ENCODE peak calls at places on chromosomes 2 and 18, in ten cellular contexts. O is IMR-90, U is stomach, V is lung, I is SK-N-SH, A is upper lobe of right lung, L is brain microvascular endothelial cell, E is uterus, Q is cardiac muscle cell, X is GM23338. R is an unnamed sample.

GRCh38 chr18:673769-674168 is 16.3 kb downstream of the TYMS start:
- DNase-seq in O (no peak), U (no peak), V (no peak), I (no peak), A (no peak), L (no peak), E (no peak), Q (no peak), X (no peak), R (no peak)

GRCh38 chr2:160214461-160215055 is 14.5 kb upstream of the ITGB6 start:
- DNase-seq in O (peak; percentile 90), U (no peak), V (peak; percentile 88), I (no peak), A (peak; percentile 64), L (peak; percentile 91), E (no peak), Q (no peak), X (no peak), R (no peak)

GRCh38 chr18:63697261-63697660 is 5.5 kb upstream of the SERPINB11 start:
- DNase-seq in O (peak; percentile 3), U (no peak), V (no peak), I (no peak), A (no peak), L (no peak), E (no peak), Q (no peak), X (no peak), R (no peak)

GRCh38 chr2:50943781-50944180 is 88.2 kb downstream of the NRXN1 start:
- DNase-seq in O (no peak), U (no peak), V (no peak), I (no peak), A (no peak), L (no peak), E (no peak), Q (no peak), X (no peak), R (no peak)

GRCh38 chr2:42072349-42073118 is 24.7 kb downstream of the PKDCC start:
- DNase-seq in O (peak; percentile 48), U (peak; percentile 44), V (no peak), I (peak; percentile 80), A (no peak), L (no peak), E (no peak), Q (peak; percentile 53), X (peak; percentile 43), R (peak; percentile 69)

GRCh38 chr2:203582468-203582867 is 47.4 kb upstream of the RAPH1 start:
- DNase-seq in O (peak; percentile 75), U (no peak), V (no peak), I (no peak), A (no peak), L (no peak), E (no peak), Q (no peak), X (no peak), R (no peak)

GRCh38 chr18:58310517-58310916 is 266.5 kb downstream of the NEDD4L start:
- DNase-seq in O (no peak), U (peak; percentile 78), V (peak; percentile 90), I (no peak), A (peak; percentile 91), L (no peak), E (no peak), Q (no peak), X (peak; percentile 14), R (no peak)

GRCh38 chr2:236823230-236823629 is 253.6 kb downstream of the ACKR3 start:
- DNase-seq in O (no peak), U (peak; percentile 17), V (no peak), I (no peak), A (no peak), L (no peak), E (no peak), Q (no peak), X (no peak), R (no peak)

GRCh38 chr2:40957508-40957907 is 505.6 kb upstream of the SLC8A1 start:
- DNase-seq in O (peak; percentile 6), U (no peak), V (no peak), I (no peak), A (no peak), L (peak; percentile 29), E (no peak), Q (no peak), X (no peak), R (no peak)

GRCh38 chr2:6914829-6915228 is 2.4 kb upstream of the RNF144A start:
- DNase-seq in O (peak; percentile 2), U (no peak), V (no peak), I (no peak), A (no peak), L (no peak), E (no peak), Q (no peak), X (no peak), R (no peak)

GRCh38 chr2:160516547-160517365 is 23.1 kb upstream of the RBMS1 start:
- DNase-seq in O (peak; percentile 38), U (no peak), V (no peak), I (no peak), A (no peak), L (no peak), E (no peak), Q (no peak), X (no peak), R (peak; percentile 50)

GRCh38 chr2:112626604-112627059 is 19.1 kb upstream of the SLC20A1 start:
- DNase-seq in O (peak; percentile 68), U (peak; percentile 64), V (peak; percentile 54), I (peak; percentile 79), A (peak; percentile 79), L (no peak), E (peak; percentile 36), Q (peak; percentile 62), X (peak; percentile 72), R (peak; percentile 57)

GRCh38 chr18:13099113-13099512 is 108.0 kb downstream of the CEP192 start:
- DNase-seq in O (no peak), U (no peak), V (no peak), I (no peak), A (no peak), L (no peak), E (no peak), Q (no peak), X (no peak), R (no peak)

DNA sequence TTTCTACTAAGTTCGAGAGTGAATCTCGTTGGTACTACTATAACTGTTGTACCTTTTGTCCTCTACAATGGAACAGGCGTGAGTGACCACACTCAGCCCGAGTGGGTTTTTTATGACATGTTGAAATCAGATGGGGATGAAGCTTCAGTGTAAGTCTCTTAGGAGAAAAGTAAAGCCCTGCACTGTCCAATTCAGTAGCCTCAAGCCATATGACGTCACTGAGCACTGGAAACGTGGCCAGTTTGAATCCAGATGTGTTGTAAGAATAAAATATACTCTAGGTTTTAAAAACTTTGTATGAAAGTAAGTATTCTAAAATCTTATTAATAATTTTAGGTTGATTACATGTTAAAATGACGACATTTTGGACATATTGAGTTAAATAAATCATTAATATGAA is 101.7 kb upstream of the SP3 start:
- DNase-seq in O (no peak), U (no peak), V (no peak), I (no peak), A (no peak), L (no peak), E (no peak), Q (no peak), X (no peak), R (no peak)
- H3K4me3 ChIP-seq in O (no peak overlapping the region), U (no peak overlapping the region), V (no peak overlapping the region), I (no peak overlapping the region), A (no peak overlapping the region), L (no peak overlapping the region), E (no peak overlapping the region), Q (no peak overlapping the region), X (no peak overlapping the region), R (no peak overlapping the region)

DNA sequence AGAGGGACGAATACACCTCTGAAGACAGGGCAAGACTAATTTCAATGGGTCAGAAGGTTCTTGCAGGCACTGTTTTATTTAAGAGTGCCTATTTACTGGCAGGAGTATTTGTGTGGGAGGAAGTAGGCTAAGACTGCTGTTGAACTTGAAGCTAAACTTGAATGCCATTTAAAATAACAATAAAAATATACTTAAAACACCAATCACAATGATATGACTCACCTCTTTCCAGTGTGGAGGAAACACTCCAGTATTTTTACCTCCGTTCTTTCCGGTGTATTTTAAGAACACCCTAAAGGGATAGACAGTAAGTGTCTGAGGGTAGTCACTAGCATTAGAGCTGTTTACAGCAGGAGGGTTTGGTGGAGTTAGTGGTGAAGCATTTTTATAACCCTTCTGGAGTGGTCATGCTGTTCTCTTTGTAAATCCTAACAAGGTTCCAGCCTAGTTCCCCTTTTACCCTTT is 9.6 kb upstream of the HOXD1 start:
- DNase-seq in O (no peak), U (no peak), V (no peak), I (no peak), A (no peak), L (no peak), E (no peak), Q (no peak), X (no peak), R (no peak)
- H3K27me3 ChIP-seq in O (peaks cover 66% of the 10 kb centered on the region), U (peaks cover 100% of the 10 kb centered on the region), V (peaks cover 23% of the 10 kb centered on the region), I (no peaks in the 10 kb centered on the region), A (peaks cover 80% of the 10 kb centered on the region), L (peaks cover 60% of the 10 kb centered on the region), E (no peaks in the 10 kb centered on the region), Q (peaks cover 100% of the 10 kb centered on the region), X (peaks cover 100% of the 10 kb centered on the region), R (peaks cover 75% of the 10 kb centered on the region)

GRCh38 chr2:54568876-54569298 is 112.8 kb downstream of the SPTBN1 start:
- DNase-seq in O (no peak), U (peak; percentile 73), V (no peak), I (no peak), A (no peak), L (no peak), E (no peak), Q (peak; percentile 77), X (no peak), R (no peak)

GRCh38 chr2:54570925-54571694 is 115.0 kb downstream of the SPTBN1 start:
- DNase-seq in O (peak; percentile 97), U (peak; percentile 64), V (peak; percentile 62), I (peak; percentile 38), A (peak; percentile 72), L (peak; percentile 97), E (peak; percentile 64), Q (peak; percentile 61), X (no peak), R (peak; percentile 45)

GRCh38 chr2:54572262-54572635 is 116.1 kb downstream of the SPTBN1 start:
- DNase-seq in O (peak; percentile 94), U (no peak), V (no peak), I (no peak), A (no peak), L (peak; percentile 90), E (no peak), Q (no peak), X (no peak), R (no peak)

GRCh38 chr2:54569745-54570296 is 113.7 kb downstream of the SPTBN1 start:
- DNase-seq in O (no peak), U (peak; percentile 60), V (no peak), I (no peak), A (no peak), L (no peak), E (no peak), Q (no peak), X (no peak), R (no peak)

GRCh38 chr2:54570321-54570881 is 114.3 kb downstream of the SPTBN1 start:
- DNase-seq in O (no peak), U (no peak), V (no peak), I (no peak), A (no peak), L (no peak), E (no peak), Q (no peak), X (no peak), R (no peak)
- TF ChIP-seq CTCF in O (no peak), U (no peak), V (no peak), I (no peak), A (no peak), L (no peak), E (no peak), Q (no peak), X (no peak), R (no peak)

GRCh38 chr2:27977623-27978312 is 87.2 kb downstream of the BABAM2 start:
- DNase-seq in O (peak; percentile 96), U (no peak), V (no peak), I (no peak), A (no peak), L (peak; percentile 91), E (no peak), Q (no peak), X (no peak), R (no peak)
- H3K4me3 ChIP-seq in O (no peak overlapping the region), U (no peak overlapping the region), V (no peak overlapping the region), I (no peak overlapping the region), A (no peak overlapping the region), L (no peak overlapping the region), E (no peak overlapping the region), Q (no peak overlapping the region), X (no peak overlapping the region), R (no peak overlapping the region)